ENCODE peak calls at places on chromosomes 3 and 15, in seven cellular contexts. One of them, this sample, is unnamed.
A peak's percentile ranks its signal among the peaks of the same experiment; 100 is the strongest.

GRCh38 chr15:28945626-28946215 is 59.9 kb downstream of the APBA2 start:
- DNase-seq in SK-N-SH: no peak
- DNase-seq in HL-60: no peak
- DNase-seq in HepG2: no peak
- DNase-seq in GM23338: no peak
- DNase-seq in HCT116: no peak
- DNase-seq in K562: no peak
- DNase-seq in this sample: no peak

GRCh38 chr3:183975981-183976662 is 41.6 kb downstream of the ABCC5 start:
- DNase-seq in HCT116: no peak
- DNase-seq in SK-N-SH: no peak
- DNase-seq in GM23338: peak; percentile 28
- DNase-seq in HepG2: no peak
- DNase-seq in K562: peak; percentile 35
- DNase-seq in HL-60: no peak
- DNase-seq in this sample: no peak

GRCh38 chr3:156812521-156813335 is 13.4 kb upstream of the LEKR1 start:
- DNase-seq in GM23338: no peak
- DNase-seq in HL-60: peak; percentile 67
- DNase-seq in HepG2: peak; percentile 82
- DNase-seq in K562: peak; percentile 43
- DNase-seq in HCT116: no peak
- DNase-seq in SK-N-SH: no peak
- DNase-seq in this sample: peak; percentile 82

GRCh38 chr3:42031808-42032475 is 59.2 kb upstream of the TRAK1 start:
- DNase-seq in HCT116: no peak
- DNase-seq in GM23338: peak; percentile 67
- DNase-seq in HL-60: no peak
- DNase-seq in K562: no peak
- DNase-seq in SK-N-SH: no peak
- DNase-seq in HepG2: no peak
- DNase-seq in this sample: no peak

GRCh38 chr15:45454825-45455224 is 67.7 kb downstream of the SLC30A4 start:
- DNase-seq in HCT116: peak; percentile 73
- DNase-seq in HL-60: peak; percentile 89
- DNase-seq in K562: no peak
- DNase-seq in SK-N-SH: no peak
- DNase-seq in GM23338: no peak
- DNase-seq in HepG2: no peak
- DNase-seq in this sample: no peak

GRCh38 chr3:139935866-139936817 is 1.2 kb downstream of the CLSTN2 start:
- DNase-seq in HCT116: no peak
- DNase-seq in GM23338: peak; percentile 71
- DNase-seq in SK-N-SH: peak; percentile 70
- DNase-seq in K562: no peak
- DNase-seq in HepG2: no peak
- DNase-seq in HL-60: no peak
- DNase-seq in this sample: no peak

GRCh38 chr3:153394017-153394416 is 232.0 kb downstream of the RAP2B start:
- DNase-seq in HL-60: no peak
- DNase-seq in GM23338: no peak
- DNase-seq in HepG2: no peak
- DNase-seq in SK-N-SH: no peak
- DNase-seq in K562: no peak
- DNase-seq in HCT116: no peak
- DNase-seq in this sample: no peak

GRCh38 chr3:177286034-177286433 is 88.8 kb upstream of the TBL1XR1 start:
- DNase-seq in K562: no peak
- DNase-seq in HCT116: peak; percentile 53
- DNase-seq in GM23338: no peak
- DNase-seq in HL-60: no peak
- DNase-seq in HepG2: peak; percentile 91
- DNase-seq in SK-N-SH: no peak
- DNase-seq in this sample: no peak

GRCh38 chr3:161875483-161875882 is 378.9 kb downstream of the OTOL1 start:
- DNase-seq in HepG2: no peak
- DNase-seq in SK-N-SH: no peak
- DNase-seq in HCT116: no peak
- DNase-seq in K562: no peak
- DNase-seq in GM23338: no peak
- DNase-seq in HL-60: no peak
- DNase-seq in this sample: no peak

GRCh38 chr3:49722896-49723295 is 855 bp downstream of the GMPPB start:
- DNase-seq in HepG2: no peak
- DNase-seq in SK-N-SH: peak; percentile 25
- DNase-seq in K562: no peak
- DNase-seq in HCT116: no peak
- DNase-seq in HL-60: no peak
- DNase-seq in GM23338: no peak
- DNase-seq in this sample: no peak

GRCh38 chr3:49721861-49722781 is 1.6 kb downstream of the GMPPB start:
- DNase-seq in HCT116: no peak
- DNase-seq in GM23338: no peak
- DNase-seq in SK-N-SH: no peak
- DNase-seq in K562: no peak
- DNase-seq in HL-60: no peak
- DNase-seq in HepG2: no peak
- DNase-seq in this sample: no peak

GRCh38 chr3:49724586-49724985 is 835 bp upstream of the GMPPB start:
- DNase-seq in SK-N-SH: peak; percentile 53
- DNase-seq in HepG2: no peak
- DNase-seq in K562: no peak
- DNase-seq in GM23338: peak; percentile 36
- DNase-seq in HL-60: no peak
- DNase-seq in HCT116: no peak
- DNase-seq in this sample: no peak

GRCh38 chr3:49723301-49723630 is 485 bp downstream of the GMPPB start:
- DNase-seq in SK-N-SH: peak; percentile 62
- DNase-seq in HCT116: peak; percentile 16
- DNase-seq in HL-60: peak; percentile 71
- DNase-seq in HepG2: peak; percentile 40
- DNase-seq in GM23338: peak; percentile 69
- DNase-seq in K562: peak; percentile 52
- DNase-seq in this sample: no peak

DNA sequence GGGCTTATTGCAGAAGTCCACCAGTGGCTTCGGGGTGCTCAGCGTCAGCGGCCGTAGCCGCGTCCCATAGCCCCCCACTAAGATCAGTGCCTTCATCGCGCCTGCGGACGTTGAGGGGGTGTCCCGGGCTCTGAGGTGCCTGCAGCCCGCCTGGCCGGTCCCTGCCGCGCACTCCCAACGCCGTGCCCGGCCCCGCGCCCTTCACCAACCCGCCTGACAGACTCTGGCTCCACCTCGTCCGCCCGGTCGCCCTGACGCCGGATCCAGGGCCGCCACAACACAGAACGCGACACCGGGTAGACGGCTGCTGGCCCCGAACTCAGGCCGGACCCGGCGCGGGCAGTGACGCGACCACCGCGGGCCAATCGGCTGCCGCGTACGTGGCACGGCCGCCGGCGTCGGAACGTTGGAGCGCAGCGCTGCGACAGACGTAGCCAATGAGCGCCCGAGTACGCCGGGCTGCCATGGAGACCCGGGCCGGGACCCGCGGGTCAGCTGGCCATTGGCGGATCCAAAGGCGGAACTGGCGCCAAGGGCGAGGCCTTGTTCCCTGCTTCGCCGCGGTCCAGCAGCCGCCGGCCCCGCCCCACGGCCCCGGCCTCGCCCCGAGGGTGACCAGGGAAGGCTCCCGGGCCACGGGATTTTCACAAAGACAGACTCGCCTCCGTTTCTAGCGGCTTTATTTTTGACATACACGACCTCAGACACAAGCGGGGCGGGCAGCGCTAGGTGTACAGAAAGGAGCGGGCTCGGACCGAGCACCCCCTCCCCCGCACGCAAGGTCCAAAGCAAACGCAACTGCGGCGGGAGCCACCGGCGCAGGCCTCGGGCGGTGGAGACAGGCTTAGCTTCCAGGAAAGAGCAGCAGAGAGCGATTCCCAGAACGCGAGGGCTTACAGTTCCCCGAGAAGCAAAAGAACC is at the start of gene GMPPB:
- DNase-seq in HCT116: peak; percentile 92
- DNase-seq in HepG2: peak; percentile 93
- DNase-seq in K562: peak; percentile 95
- DNase-seq in GM23338: peak; percentile 99
- DNase-seq in HL-60: peak; percentile 96
- DNase-seq in SK-N-SH: peak; percentile 98
- DNase-seq in this sample: peak; percentile 48
- TF ChIP-seq POLR2AphosphoS5 in HCT116: peak; percentile 78
- TF ChIP-seq POLR2AphosphoS5 in HepG2: peak; percentile 59
- TF ChIP-seq POLR2AphosphoS5 in K562: peak; percentile 3
- TF ChIP-seq POLR2AphosphoS5 in GM23338: peak; percentile 66
- TF ChIP-seq POLR2AphosphoS5 in HL-60: peak; percentile 84
- TF ChIP-seq POLR2AphosphoS5 in SK-N-SH: peak; percentile 84
- TF ChIP-seq POLR2AphosphoS5 in this sample: peak; percentile 85

DNA sequence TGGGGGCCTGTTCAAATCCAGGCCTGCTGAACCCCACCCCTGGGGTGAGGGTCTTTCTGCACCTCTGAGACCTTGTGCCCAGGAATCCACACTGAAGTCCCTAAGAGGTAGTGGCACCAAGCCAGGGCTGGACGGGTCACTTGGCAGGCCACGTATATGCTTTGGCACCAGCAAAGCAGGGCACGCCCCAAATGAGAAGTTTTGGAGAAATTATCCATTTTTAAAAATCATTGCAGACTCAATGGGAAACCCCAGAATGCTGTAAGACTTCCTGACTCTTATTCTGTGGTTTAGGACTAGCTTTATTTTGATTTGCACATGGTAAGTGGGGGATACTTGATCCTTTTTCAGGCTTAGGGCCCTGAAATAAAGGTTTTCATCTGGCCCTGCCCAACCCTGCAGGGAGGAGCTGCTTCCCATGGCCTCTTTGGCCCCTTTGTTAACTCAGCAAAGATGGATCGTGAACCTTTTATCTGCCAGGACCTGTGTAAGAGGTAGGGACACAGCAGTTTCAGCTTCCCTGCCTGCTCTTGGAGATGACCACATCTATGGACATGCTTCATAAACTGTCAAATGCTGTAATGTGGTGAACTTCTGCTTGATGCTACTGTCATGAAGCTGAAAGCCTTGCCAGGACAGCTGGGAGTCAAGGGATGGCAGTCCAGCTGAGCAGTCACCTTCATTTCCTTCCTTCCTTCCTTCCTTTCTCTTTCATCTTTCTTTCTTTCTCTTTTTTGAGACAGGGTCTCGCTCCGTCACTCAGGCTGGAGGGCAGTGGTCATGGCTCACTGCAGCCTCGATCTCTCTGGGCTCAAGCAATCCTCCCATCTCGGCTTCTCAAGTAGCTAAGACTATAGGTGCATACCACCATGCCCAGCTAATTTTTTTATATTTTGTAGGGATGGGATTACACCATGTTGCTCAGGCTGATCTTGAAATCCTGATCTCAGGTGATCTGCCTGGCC is 88.1 kb downstream of the HMG20A start:
- DNase-seq in SK-N-SH: no peak
- DNase-seq in HL-60: no peak
- DNase-seq in HepG2: no peak
- DNase-seq in K562: no peak
- DNase-seq in GM23338: peak; percentile 43
- DNase-seq in HCT116: no peak
- DNase-seq in this sample: no peak
- H3K4me3 ChIP-seq in SK-N-SH: no peak overlapping the region
- H3K4me3 ChIP-seq in HL-60: no peak overlapping the region
- H3K4me3 ChIP-seq in HepG2: peak overlapping the region; percentile 8
- H3K4me3 ChIP-seq in K562: no peak overlapping the region
- H3K4me3 ChIP-seq in GM23338: no peak overlapping the region
- H3K4me3 ChIP-seq in HCT116: no peak overlapping the region
- H3K4me3 ChIP-seq in this sample: no peak overlapping the region

GRCh38 chr3:82462977-82463376 is 701.5 kb upstream of the GBE1 start:
- DNase-seq in SK-N-SH: no peak
- DNase-seq in HepG2: peak; percentile 4
- DNase-seq in K562: no peak
- DNase-seq in HL-60: no peak
- DNase-seq in HCT116: no peak
- DNase-seq in GM23338: no peak
- DNase-seq in this sample: no peak

GRCh38 chr3:82461049-82461889 is 699.8 kb upstream of the GBE1 start:
- DNase-seq in HL-60: no peak
- DNase-seq in HepG2: peak; percentile 78
- DNase-seq in K562: no peak
- DNase-seq in SK-N-SH: no peak
- DNase-seq in HCT116: no peak
- DNase-seq in GM23338: peak; percentile 26
- DNase-seq in this sample: no peak

GRCh38 chr3:82467051-82467450 is 705.6 kb upstream of the GBE1 start:
- DNase-seq in HL-60: no peak
- DNase-seq in K562: no peak
- DNase-seq in HepG2: no peak
- DNase-seq in GM23338: no peak
- DNase-seq in HCT116: no peak
- DNase-seq in SK-N-SH: no peak
- DNase-seq in this sample: no peak
- TF ChIP-seq REST in HL-60: no peak
- TF ChIP-seq REST in K562: no peak
- TF ChIP-seq REST in HepG2: no peak
- TF ChIP-seq REST in GM23338: no peak
- TF ChIP-seq REST in HCT116: no peak
- TF ChIP-seq REST in SK-N-SH: no peak
- TF ChIP-seq REST in this sample: no peak

GRCh38 chr15:58355965-58356358 is 75.8 kb upstream of the LIPC start:
- DNase-seq in HCT116: no peak
- DNase-seq in SK-N-SH: no peak
- DNase-seq in HL-60: no peak
- DNase-seq in GM23338: no peak
- DNase-seq in K562: no peak
- DNase-seq in HepG2: no peak
- DNase-seq in this sample: no peak

GRCh38 chr15:58362262-58362922 is 69.4 kb upstream of the LIPC start:
- DNase-seq in GM23338: no peak
- DNase-seq in HL-60: no peak
- DNase-seq in HepG2: no peak
- DNase-seq in HCT116: no peak
- DNase-seq in K562: no peak
- DNase-seq in SK-N-SH: no peak
- DNase-seq in this sample: no peak

GRCh38 chr15:58357529-58358476 is 74.0 kb upstream of the LIPC start:
- DNase-seq in K562: peak; percentile 43
- DNase-seq in SK-N-SH: no peak
- DNase-seq in HCT116: no peak
- DNase-seq in GM23338: peak; percentile 42
- DNase-seq in HepG2: no peak
- DNase-seq in HL-60: no peak
- DNase-seq in this sample: no peak

GRCh38 chr15:58360421-58361090 is 71.2 kb upstream of the LIPC start:
- DNase-seq in HCT116: no peak
- DNase-seq in K562: no peak
- DNase-seq in GM23338: no peak
- DNase-seq in HL-60: no peak
- DNase-seq in HepG2: no peak
- DNase-seq in SK-N-SH: no peak
- DNase-seq in this sample: no peak

DNA sequence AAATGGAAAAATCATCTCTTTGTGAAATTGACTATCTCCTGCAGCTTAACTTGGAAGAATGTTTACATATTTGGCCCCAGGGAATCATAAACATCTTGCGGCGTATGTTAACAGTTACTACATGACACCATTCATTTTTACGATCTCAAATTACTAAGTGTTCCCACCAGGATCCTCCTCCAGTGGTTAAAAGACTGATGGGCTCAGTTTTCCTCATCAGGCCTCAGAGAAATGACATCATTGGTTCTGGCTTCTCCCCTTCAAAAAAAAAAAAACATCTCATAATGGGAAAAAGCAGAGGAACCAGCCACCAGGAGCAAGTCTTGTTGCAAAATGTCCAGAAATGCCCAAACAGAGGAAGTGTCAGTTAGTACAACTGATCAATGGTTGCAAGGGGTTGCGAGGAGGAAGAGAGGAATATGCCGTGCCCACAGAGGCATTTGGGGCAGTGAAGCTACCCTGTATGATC is 70.5 kb upstream of the LIPC start:
- DNase-seq in HCT116: no peak
- DNase-seq in SK-N-SH: no peak
- DNase-seq in HL-60: peak; percentile 62
- DNase-seq in HepG2: no peak
- DNase-seq in K562: no peak
- DNase-seq in GM23338: no peak
- DNase-seq in this sample: no peak
- TF ChIP-seq POLR2AphosphoS5 in HCT116: no peak
- TF ChIP-seq POLR2AphosphoS5 in SK-N-SH: no peak
- TF ChIP-seq POLR2AphosphoS5 in HL-60: no peak
- TF ChIP-seq POLR2AphosphoS5 in HepG2: no peak
- TF ChIP-seq POLR2AphosphoS5 in K562: no peak
- TF ChIP-seq POLR2AphosphoS5 in GM23338: no peak
- TF ChIP-seq POLR2AphosphoS5 in this sample: no peak